ENCODE peak calls at places on chromosomes 12 and 14, in nine cellular contexts. P is AG04449; T is mammary epithelial cell; A is stimulated activated CD4-positive, alpha-beta T cell treated with anti-CD3 and anti-CD28 coated beads, Interleukin-4, amount 100 ng/mL, for 24 hours; I is activated CD8-positive, alpha-beta memory T cell treated with anti-CD3 and anti-CD28 coated beads, Interleukin-2, amount 50 U/mL, for 4 hours; F is astrocyte of the spinal cord; Q is cardiac muscle cell; W is left lung; X is uterus. Y is an unnamed sample.

GRCh38 chr14:94322648-94323570 is at the start of gene SERPINA6:
- DNase-seq in P (no peak), T (no peak), A (no peak), I (no peak), F (peak; percentile 76), Q (no peak), W (no peak), X (no peak), Y (no peak)

GRCh38 chr14:39102265-39102968 is 618 bp downstream of the SEC23A start:
- DNase-seq in P (no peak), T (peak; percentile 39), A (no peak), I (no peak), F (peak; percentile 36), Q (no peak), W (no peak), X (no peak), Y (peak; percentile 18)

GRCh38 chr14:30162066-30162465 is 234.4 kb upstream of the PRKD1 start:
- DNase-seq in P (no peak), T (no peak), A (no peak), I (no peak), F (no peak), Q (no peak), W (no peak), X (no peak), Y (no peak)

GRCh38 chr12:9049520-9050133 is 60.3 kb downstream of the KLRG1 start:
- DNase-seq in P (no peak), T (peak; percentile 28), A (peak; percentile 42), I (no peak), F (peak; percentile 65), Q (peak; percentile 56), W (no peak), X (no peak), Y (no peak)

GRCh38 chr14:33509927-33510535 is 440.8 kb downstream of the EGLN3 start:
- DNase-seq in P (no peak), T (peak; percentile 5), A (no peak), I (no peak), F (peak; percentile 90), Q (no peak), W (no peak), X (peak; percentile 18), Y (no peak)

GRCh38 chr14:26709019-26709418 is 111.2 kb upstream of the NOVA1 start:
- DNase-seq in P (no peak), T (no peak), A (no peak), I (no peak), F (peak; percentile 61), Q (no peak), W (no peak), X (no peak), Y (no peak)

GRCh38 chr14:69675246-69675583 is 63.8 kb downstream of the SUSD6 start:
- DNase-seq in P (no peak), T (no peak), A (no peak), I (no peak), F (no peak), Q (no peak), W (no peak), X (no peak), Y (no peak)

GRCh38 chr14:34874386-34875030 is 652 bp downstream of the BAZ1A start:
- DNase-seq in P (no peak), T (peak; percentile 49), A (peak; percentile 52), I (peak; percentile 56), F (peak; percentile 67), Q (peak; percentile 72), W (peak; percentile 90), X (peak; percentile 37), Y (peak; percentile 18)

GRCh38 chr12:58425481-58426392 is 484.4 kb downstream of the ATP23 start:
- DNase-seq in P (peak; percentile 71), T (peak; percentile 92), A (peak; percentile 8), I (no peak), F (peak; percentile 96), Q (peak; percentile 18), W (peak; percentile 33), X (no peak), Y (peak; percentile 12)

GRCh38 chr12:8987163-8987562 is 2.2 kb upstream of the KLRG1 start:
- DNase-seq in P (no peak), T (no peak), A (no peak), I (no peak), F (no peak), Q (no peak), W (no peak), X (no peak), Y (no peak)

GRCh38 chr14:32027255-32027939 is 49.7 kb upstream of the ARHGAP5 start:
- DNase-seq in P (no peak), T (no peak), A (no peak), I (no peak), F (peak; percentile 17), Q (no peak), W (no peak), X (no peak), Y (no peak)

GRCh38 chr14:92577321-92577742 is 63.8 kb downstream of the RIN3 start:
- DNase-seq in P (no peak), T (no peak), A (no peak), I (peak; percentile 38), F (no peak), Q (no peak), W (no peak), X (no peak), Y (no peak)

GRCh38 chr14:61409782-61410181 is 88.4 kb downstream of the PRKCH start:
- DNase-seq in P (no peak), T (no peak), A (no peak), I (no peak), F (no peak), Q (no peak), W (no peak), X (no peak), Y (no peak)

GRCh38 chr14:69473271-69473670 is 11.3 kb upstream of the PLEKHD1 start:
- DNase-seq in P (no peak), T (peak; percentile 14), A (no peak), I (no peak), F (no peak), Q (no peak), W (no peak), X (no peak), Y (no peak)

GRCh38 chr12:47004634-47005033 is 74.8 kb upstream of the PCED1B start:
- DNase-seq in P (no peak), T (no peak), A (no peak), I (no peak), F (no peak), Q (no peak), W (no peak), X (no peak), Y (no peak)

GRCh38 chr12:106179086-106179485 is 40.3 kb upstream of the NUAK1 start:
- DNase-seq in P (no peak), T (no peak), A (no peak), I (no peak), F (no peak), Q (no peak), W (no peak), X (peak; percentile 64), Y (no peak)

GRCh38 chr12:52573743-52574142 is at the start of gene KRT74:
- DNase-seq in P (no peak), T (no peak), A (no peak), I (no peak), F (no peak), Q (no peak), W (no peak), X (no peak), Y (no peak)

GRCh38 chr12:57621497-57622292 is 10.5 kb downstream of the ARHGEF25 start:
- DNase-seq in P (no peak), T (no peak), A (peak; percentile 70), I (peak; percentile 65), F (no peak), Q (peak; percentile 79), W (peak; percentile 91), X (peak; percentile 63), Y (peak; percentile 95)

GRCh38 chr12:103905730-103906349 is 24.4 kb upstream of the HSP90B1 start:
- DNase-seq in P (no peak), T (peak; percentile 83), A (no peak), I (no peak), F (no peak), Q (no peak), W (no peak), X (no peak), Y (no peak)

GRCh38 chr14:66140963-66141362 is 345.2 kb upstream of the CCDC196 start:
- DNase-seq in P (no peak), T (no peak), A (no peak), I (no peak), F (no peak), Q (no peak), W (no peak), X (no peak), Y (no peak)

GRCh38 chr12:57738661-57739237 is at the start of gene AGAP2:
- DNase-seq in P (no peak), T (no peak), A (no peak), I (no peak), F (no peak), Q (peak; percentile 48), W (no peak), X (no peak), Y (no peak)

GRCh38 chr12:79191391-79191790 is 326.8 kb downstream of the SYT1 start:
- DNase-seq in P (no peak), T (no peak), A (no peak), I (no peak), F (no peak), Q (no peak), W (no peak), X (no peak), Y (no peak)

GRCh38 chr12:3313655-3314305 is 177.2 kb upstream of the PRMT8 start:
- DNase-seq in P (no peak), T (no peak), A (peak; percentile 23), I (no peak), F (no peak), Q (peak; percentile 45), W (peak; percentile 51), X (peak; percentile 48), Y (peak; percentile 46)

GRCh38 chr12:43310596-43310995 is 241.4 kb downstream of the ADAMTS20 start:
- DNase-seq in P (no peak), T (no peak), A (no peak), I (no peak), F (no peak), Q (no peak), W (no peak), X (no peak), Y (no peak)

GRCh38 chr12:124390442-124391116 is 95.7 kb downstream of the RFLNA start:
- DNase-seq in P (no peak), T (no peak), A (no peak), I (no peak), F (peak; percentile 73), Q (no peak), W (peak; percentile 94), X (no peak), Y (no peak)

GRCh38 chr14:106378191-106378590 is 851.8 kb downstream of the TMEM121 start:
- DNase-seq in P (no peak), T (no peak), A (peak; percentile 14), I (peak; percentile 34), F (no peak), Q (no peak), W (no peak), X (no peak), Y (no peak)

Y was measured in HuH-7.5.